ENCODE peak calls at places on chromosomes 3 and 15, in seven cellular contexts. E is mesenteric fat pad; W is tibial artery; Q is EH; T is activated naive CD4-positive, alpha-beta T cell treated with anti-CD3 and anti-CD28 coated beads, Interleukin-2, amount 10 ng/mL, durations not matched to agents 7 days and 5 days; S is fibroblast of the conjunctiva; O is ovary. K is an unnamed sample.

GRCh38 chr3:113496924-113497323 is 18.0 kb downstream of the SPICE1 start:
- DNase-seq in E (no peak), W (no peak), Q (peak), T (no peak), S (no peak), O (no peak), K (no peak)

GRCh38 chr15:61764141-61764540 is 296.1 kb downstream of the VPS13C start:
- DNase-seq in E (no peak), W (no peak), Q (no peak), T (no peak), S (no peak), O (no peak), K (no peak)

GRCh38 chr3:127744216-127744815 is 71.6 kb downstream of the ABTB1 start:
- DNase-seq in E (no peak), W (no peak), Q (peak), T (no peak), S (no peak), O (no peak), K (no peak)

GRCh38 chr3:53774414-53774813 is 71.8 kb downstream of the CHDH start:
- DNase-seq in E (no peak), W (no peak), Q (no peak), T (no peak), S (no peak), O (no peak), K (no peak)

GRCh38 chr3:50533346-50533745 is 29.9 kb upstream of the CACNA2D2 start:
- DNase-seq in E (no peak), W (no peak), Q (no peak), T (no peak), S (no peak), O (no peak), K (no peak)

GRCh38 chr3:124107491-124107890 is 115.6 kb upstream of the ROPN1 start:
- DNase-seq in E (no peak), W (no peak), Q (peak), T (no peak), S (no peak), O (no peak), K (no peak)

GRCh38 chr3:124700880-124701684 is 29.2 kb upstream of the UMPS start:
- DNase-seq in E (no peak), W (no peak), Q (peak), T (no peak), S (no peak), O (no peak), K (no peak)

GRCh38 chr15:78178056-78178455 is 28.9 kb downstream of the IDH3A start:
- DNase-seq in E (peak), W (no peak), Q (no peak), T (no peak), S (no peak), O (no peak), K (no peak)

GRCh38 chr3:123652346-123652984 is 67.6 kb upstream of the HACD2 start:
- DNase-seq in E (no peak), W (peak), Q (peak), T (peak), S (peak), O (peak), K (peak)

GRCh38 chr3:197343111-197343510 is 44.7 kb upstream of the DLG1 start:
- DNase-seq in E (peak), W (no peak), Q (no peak), T (no peak), S (no peak), O (no peak), K (no peak)

GRCh38 chr3:176953106-176954080 is 243.9 kb downstream of the TBL1XR1 start:
- DNase-seq in E (no peak), W (peak), Q (peak), T (no peak), S (peak), O (peak), K (peak)

GRCh38 chr15:64651573-64652260 is 123.7 kb downstream of the RBPMS2 start:
- DNase-seq in E (no peak), W (no peak), Q (no peak), T (peak), S (no peak), O (no peak), K (no peak)